ENCODE peak calls at places on chromosomes 2 and 18, in ten cellular contexts. H is fibroblast of lung, T is GM12865, E is colonic mucosa, A is esophagus squamous epithelium, V is RWPE1, M is A549, C is D721Med, P is H9, W is GM23338. X is an unnamed sample.

GRCh38 chr2:120729410-120730052 is 6.1 kb upstream of the GLI2 start:
- DNase-seq in H (peak; percentile 82), T (no peak), E (no peak), A (no peak), V (peak; percentile 62), M (peak; percentile 66), C (no peak), P (peak; percentile 17), W (no peak), X (no peak)

GRCh38 chr2:174004900-174005605 is 39.9 kb upstream of the SP3 start:
- DNase-seq in H (peak; percentile 65), T (peak; percentile 58), E (no peak), A (no peak), V (no peak), M (no peak), C (no peak), P (no peak), W (no peak), X (no peak)

GRCh38 chr2:9618410-9618809 is 12.4 kb downstream of the YWHAQ start:
- DNase-seq in H (no peak), T (peak; percentile 62), E (no peak), A (no peak), V (no peak), M (no peak), C (no peak), P (no peak), W (no peak), X (no peak)

GRCh38 chr2:231936491-231936890 is 10.3 kb upstream of the NPPC start:
- DNase-seq in H (no peak), T (no peak), E (no peak), A (no peak), V (no peak), M (no peak), C (no peak), P (no peak), W (no peak), X (no peak)

GRCh38 chr2:20135631-20136050 is 84.2 kb upstream of the LAPTM4A start:
- DNase-seq in H (peak; percentile 76), T (peak; percentile 81), E (peak; percentile 84), A (no peak), V (no peak), M (peak; percentile 71), C (no peak), P (peak; percentile 85), W (peak; percentile 91), X (peak; percentile 35)

GRCh38 chr2:59892398-59892797 is 661.1 kb downstream of the BCL11A start:
- DNase-seq in H (no peak), T (no peak), E (no peak), A (no peak), V (no peak), M (no peak), C (no peak), P (peak; percentile 31), W (peak; percentile 14), X (no peak)

GRCh38 chr2:31335921-31336570 is 78.5 kb downstream of the XDH start:
- DNase-seq in H (peak; percentile 40), T (no peak), E (no peak), A (no peak), V (no peak), M (no peak), C (no peak), P (no peak), W (no peak), X (peak; percentile 69)

GRCh38 chr2:152508446-152508845 is 173.5 kb downstream of the FMNL2 start:
- DNase-seq in H (peak; percentile 71), T (no peak), E (no peak), A (no peak), V (no peak), M (no peak), C (no peak), P (no peak), W (no peak), X (no peak)

GRCh38 chr18:3758531-3758930 is 308.6 kb downstream of the TGIF1 start:
- DNase-seq in H (peak; percentile 76), T (no peak), E (no peak), A (no peak), V (peak; percentile 82), M (no peak), C (no peak), P (no peak), W (no peak), X (no peak)

GRCh38 chr2:46163031-46163430 is 134.2 kb upstream of the EPAS1 start:
- DNase-seq in H (no peak), T (no peak), E (no peak), A (no peak), V (no peak), M (no peak), C (no peak), P (no peak), W (no peak), X (no peak)

GRCh38 chr2:161327582-161327981 is 19.4 kb downstream of the PSMD14 start:
- DNase-seq in H (no peak), T (no peak), E (no peak), A (no peak), V (no peak), M (no peak), C (no peak), P (no peak), W (no peak), X (no peak)

GRCh38 chr2:112588611-112589045 is 4.2 kb downstream of the CHCHD5 start:
- DNase-seq in H (no peak), T (no peak), E (no peak), A (no peak), V (no peak), M (no peak), C (no peak), P (no peak), W (no peak), X (no peak)

GRCh38 chr2:238240761-238241711 is 1.2 kb upstream of the HES6 start:
- DNase-seq in H (peak; percentile 33), T (peak; percentile 67), E (peak; percentile 77), A (no peak), V (peak; percentile 39), M (no peak), C (peak; percentile 64), P (peak; percentile 91), W (peak; percentile 96), X (no peak)

GRCh38 chr2:187586091-187586632 is 31.9 kb upstream of the TFPI start:
- DNase-seq in H (peak; percentile 66), T (peak; percentile 28), E (no peak), A (no peak), V (peak; percentile 36), M (no peak), C (no peak), P (no peak), W (no peak), X (no peak)

DNA sequence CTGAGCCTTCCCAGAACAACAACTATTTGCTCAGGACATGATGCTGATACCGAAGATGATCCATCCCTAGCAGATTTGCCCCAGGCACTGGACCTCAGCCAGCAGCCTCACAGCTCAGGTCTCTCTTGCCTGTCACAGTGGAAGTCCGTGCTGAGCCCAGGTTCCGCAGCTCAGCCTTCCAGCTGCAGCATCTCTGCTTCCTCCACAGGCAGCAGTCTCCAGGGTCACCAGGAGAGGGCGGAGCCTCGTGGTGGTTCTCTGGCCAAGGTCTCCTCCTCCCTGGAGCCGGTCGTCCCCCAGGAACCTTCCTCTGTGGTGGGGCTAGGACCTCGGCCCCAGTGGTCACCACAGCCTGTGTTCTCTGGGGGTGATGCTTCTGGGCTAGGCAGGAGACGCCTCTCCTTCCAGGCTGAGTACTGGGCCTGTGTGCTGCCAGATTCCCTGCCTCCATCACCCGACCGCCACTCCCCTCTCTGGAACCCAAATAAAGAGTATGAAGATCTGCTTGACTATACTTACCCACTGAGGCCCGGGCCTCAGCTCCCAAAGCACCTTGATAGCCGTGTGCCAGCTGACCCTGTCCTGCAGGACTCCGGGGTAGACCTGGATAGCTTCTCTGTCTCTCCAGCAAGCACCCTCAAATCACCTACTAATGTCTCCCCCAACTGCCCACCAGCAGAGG is 15.4 kb downstream of the CEP68 start:
- DNase-seq in H (no peak), T (no peak), E (no peak), A (no peak), V (no peak), M (no peak), C (no peak), P (peak; percentile 68), W (peak; percentile 49), X (no peak)
- TF ChIP-seq CTCF in H (peak; percentile 13), T (peak; percentile 23), E (no peak), A (no peak), V (no peak), M (no peak), C (no peak), P (peak; percentile 52), W (peak; percentile 40), X (peak; percentile 25)

DNA sequence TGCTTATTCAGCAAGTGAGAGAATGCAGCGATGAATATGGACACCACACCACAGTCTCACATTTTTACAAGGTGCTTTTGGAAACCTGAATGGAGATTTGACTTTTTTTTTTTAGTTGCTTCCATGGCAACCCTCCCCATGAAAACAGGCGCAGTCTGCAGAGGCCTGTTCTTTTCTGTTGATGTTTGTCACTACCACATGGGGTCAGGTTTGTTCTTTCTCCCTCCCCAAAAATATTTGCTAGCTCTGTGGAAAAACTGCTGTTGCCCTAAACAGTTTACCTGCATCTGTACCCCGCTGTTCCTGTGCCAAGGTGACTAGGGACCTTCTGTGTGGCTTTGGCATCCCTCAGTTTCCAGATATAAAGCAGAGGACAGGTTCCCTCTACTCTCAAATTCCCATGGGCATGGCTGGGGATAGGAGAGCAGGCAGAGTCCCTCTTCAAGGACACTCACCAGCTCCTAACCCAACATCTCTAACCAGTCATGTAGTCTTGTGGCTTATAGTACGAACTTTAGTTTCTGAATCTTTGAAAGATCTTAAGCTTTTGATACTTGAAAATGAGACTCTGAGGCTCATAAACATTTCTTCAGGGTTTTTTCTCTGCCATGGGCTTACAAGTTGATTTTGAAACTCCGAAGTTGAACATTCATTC is 14.7 kb upstream of the MAPRE2 start:
- DNase-seq in H (no peak), T (peak; percentile 34), E (no peak), A (no peak), V (peak; percentile 1), M (no peak), C (no peak), P (peak; percentile 39), W (peak; percentile 79), X (no peak)
- TF ChIP-seq CTCF in H (no peak), T (peak; percentile 14), E (no peak), A (no peak), V (no peak), M (no peak), C (no peak), P (peak; percentile 56), W (peak; percentile 60), X (no peak)

GRCh38 chr2:127810156-127810636 is 775 bp downstream of the WDR33 start:
- DNase-seq in H (peak; percentile 32), T (no peak), E (peak; percentile 39), A (no peak), V (peak; percentile 38), M (peak; percentile 20), C (no peak), P (no peak), W (peak; percentile 67), X (no peak)
- TF ChIP-seq CTCF in H (no peak), T (no peak), E (no peak), A (no peak), V (no peak), M (no peak), C (no peak), P (no peak), W (no peak), X (no peak)

GRCh38 chr2:74130211-74130995 is 17.3 kb downstream of the BOLA3 start:
- DNase-seq in H (no peak), T (no peak), E (no peak), A (no peak), V (peak; percentile 70), M (no peak), C (no peak), P (peak; percentile 36), W (peak; percentile 43), X (no peak)

GRCh38 chr2:74131901-74132300 is 15.8 kb downstream of the BOLA3 start:
- DNase-seq in H (no peak), T (no peak), E (no peak), A (no peak), V (no peak), M (no peak), C (no peak), P (no peak), W (no peak), X (no peak)

GRCh38 chr2:74128206-74128605 is 19.5 kb downstream of the BOLA3 start:
- DNase-seq in H (peak; percentile 29), T (no peak), E (no peak), A (no peak), V (no peak), M (no peak), C (no peak), P (no peak), W (peak; percentile 72), X (no peak)
- TF ChIP-seq CTCF in H (no peak), T (no peak), E (no peak), A (no peak), V (no peak), M (no peak), C (no peak), P (peak; percentile 70), W (peak; percentile 77), X (no peak)